ENCODE peak calls at places on chromosomes 7 and 10, in five cellular contexts. P is breast epithelium, M is esophagus muscularis mucosa, B is A549, J is RWPE1. Q is an unnamed sample.

GRCh38 chr7:135233570-135233969 is at the start of gene STRA8:
- DNase-seq in P (no peak), M (no peak), B (no peak), J (no peak), Q (peak; percentile 52)

GRCh38 chr7:44655341-44655740 is 48.9 kb downstream of the OGDH start:
- DNase-seq in P (no peak), M (no peak), B (no peak), J (no peak), Q (no peak)

GRCh38 chr10:110528224-110528997 is 30.7 kb downstream of the DUSP5 start:
- DNase-seq in P (no peak), M (no peak), B (no peak), J (no peak), Q (no peak)

GRCh38 chr7:129784783-129785456 is 167.8 kb downstream of the UBE2H start:
- DNase-seq in P (no peak), M (no peak), B (no peak), J (no peak), Q (no peak)

GRCh38 chr7:94315011-94315410 is 79.7 kb upstream of the COL1A2 start:
- DNase-seq in P (no peak), M (no peak), B (no peak), J (no peak), Q (no peak)

GRCh38 chr7:117117172-117117571 is 163.9 kb downstream of the ST7 start:
- DNase-seq in P (no peak), M (no peak), B (no peak), J (no peak), Q (no peak)

GRCh38 chr10:954396-954795 is 22.9 kb upstream of the LARP4B start:
- DNase-seq in P (no peak), M (no peak), B (no peak), J (no peak), Q (no peak)

GRCh38 chr7:84013616-84014240 is 180.9 kb downstream of the SEMA3A start:
- DNase-seq in P (no peak), M (no peak), B (no peak), J (peak; percentile 17), Q (no peak)

GRCh38 chr7:139699640-139700504 is 77.9 kb downstream of the HIPK2 start:
- DNase-seq in P (no peak), M (no peak), B (peak; percentile 18), J (no peak), Q (no peak)

GRCh38 chr7:65411249-65411648 is 37.6 kb downstream of the ZNF92 start:
- DNase-seq in P (no peak), M (no peak), B (no peak), J (no peak), Q (no peak)

GRCh38 chr10:70758757-70759514 is 26.2 kb downstream of the TBATA start:
- DNase-seq in P (no peak), M (no peak), B (peak; percentile 67), J (peak; percentile 71), Q (no peak)

GRCh38 chr7:1681581-1681980 is 11.5 kb downstream of the ELFN1 start:
- DNase-seq in P (peak; percentile 24), M (no peak), B (no peak), J (no peak), Q (no peak)

GRCh38 chr7:30658471-30659074 is 23.7 kb downstream of the CRHR2 start:
- DNase-seq in P (no peak), M (no peak), B (no peak), J (no peak), Q (no peak)

GRCh38 chr10:120460776-120461175 is 3.7 kb downstream of the PLPP4 start:
- DNase-seq in P (no peak), M (peak; percentile 24), B (no peak), J (peak; percentile 23), Q (peak; percentile 58)

GRCh38 chr10:71545001-71545400 is 148.3 kb downstream of the CDH23 start:
- DNase-seq in P (no peak), M (no peak), B (no peak), J (no peak), Q (no peak)

GRCh38 chr10:60130130-60130579 is 223.8 kb upstream of the CCDC6 start:
- DNase-seq in P (no peak), M (no peak), B (peak; percentile 19), J (no peak), Q (no peak)

GRCh38 chr7:137934941-137935848 is 66.7 kb downstream of the CREB3L2 start:
- DNase-seq in P (no peak), M (no peak), B (no peak), J (no peak), Q (no peak)

GRCh38 chr7:104156842-104157277 is 51.0 kb downstream of the ORC5 start:
- DNase-seq in P (no peak), M (no peak), B (peak; percentile 48), J (no peak), Q (no peak)

GRCh38 chr7:92837214-92837749 is 909 bp upstream of the CDK6 start:
- DNase-seq in P (no peak), M (no peak), B (no peak), J (no peak), Q (no peak)

GRCh38 chr10:97888641-97889262 is 39.1 kb downstream of the GOLGA7B start:
- DNase-seq in P (no peak), M (no peak), B (peak; percentile 74), J (peak; percentile 96), Q (no peak)

DNA sequence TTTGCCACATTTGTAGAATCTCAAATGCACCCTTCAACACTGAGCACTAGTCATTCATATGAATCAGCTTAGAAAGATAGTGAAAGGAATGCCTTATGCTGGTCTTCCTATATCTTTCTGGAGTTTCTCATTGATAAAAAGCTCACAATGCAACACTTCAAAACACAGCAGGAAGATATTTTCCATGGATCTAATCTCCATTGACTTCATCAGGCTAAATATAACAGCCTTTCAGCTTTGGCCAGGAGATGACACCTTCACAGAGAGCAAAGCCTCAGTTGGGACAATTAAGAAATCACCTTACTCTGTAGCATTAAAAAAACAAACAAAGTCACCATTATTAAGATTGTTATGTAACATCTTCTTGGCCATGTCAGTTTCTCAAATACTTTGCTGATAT is 6.7 kb downstream of the NRP1 start:
- DNase-seq in P (no peak), M (no peak), B (no peak), J (no peak), Q (no peak)
- TF ChIP-seq CTCF in P (no peak), M (peak; percentile 28), B (peak; percentile 50), J (peak; percentile 22), Q (no peak)

GRCh38 chr7:114085313-114085591 is 166.4 kb upstream of the PPP1R3A start:
- DNase-seq in P (no peak), M (peak; percentile 93), B (no peak), J (no peak), Q (no peak)

GRCh38 chr7:114085592-114086490 is 167.0 kb upstream of the PPP1R3A start:
- DNase-seq in P (peak; percentile 54), M (peak; percentile 95), B (peak; percentile 40), J (peak; percentile 31), Q (no peak)

GRCh38 chr7:114086906-114087651 is 168.3 kb upstream of the PPP1R3A start:
- DNase-seq in P (no peak), M (no peak), B (no peak), J (no peak), Q (no peak)

GRCh38 chr7:114087674-114088539 is 169.1 kb upstream of the PPP1R3A start:
- DNase-seq in P (no peak), M (no peak), B (no peak), J (no peak), Q (no peak)

GRCh38 chr7:114086491-114086905 is 167.7 kb upstream of the PPP1R3A start:
- DNase-seq in P (no peak), M (no peak), B (no peak), J (no peak), Q (no peak)
- H3K27ac ChIP-seq in P (peak overlapping the region; percentile 91), M (peak overlapping the region; percentile 98), B (no peak overlapping the region), J (no peak overlapping the region), Q (peak overlapping the region; percentile 96)

GRCh38 chr7:101218236-101219130 is 518 bp downstream of the ZNHIT1 start:
- DNase-seq in P (no peak), M (no peak), B (no peak), J (no peak), Q (no peak)

GRCh38 chr7:101220295-101220694 is 2.3 kb downstream of the ZNHIT1 start:
- DNase-seq in P (no peak), M (no peak), B (no peak), J (no peak), Q (no peak)

GRCh38 chr7:101216860-101217387 is 457 bp downstream of the PLOD3 start:
- DNase-seq in P (no peak), M (no peak), B (no peak), J (no peak), Q (no peak)

GRCh38 chr7:101216001-101216859 is 1.2 kb downstream of the PLOD3 start:
- DNase-seq in P (no peak), M (no peak), B (no peak), J (no peak), Q (no peak)

GRCh38 chr7:101217388-101218235 is at the start of the genes PLOD3 and ZNHIT1:
- DNase-seq in P (peak; percentile 97), M (peak; percentile 99), B (peak; percentile 98), J (peak; percentile 98), Q (peak; percentile 98)
- TF ChIP-seq CTCF in P (peak; percentile 10), M (no peak), B (no peak), J (no peak), Q (no peak)

DNA sequence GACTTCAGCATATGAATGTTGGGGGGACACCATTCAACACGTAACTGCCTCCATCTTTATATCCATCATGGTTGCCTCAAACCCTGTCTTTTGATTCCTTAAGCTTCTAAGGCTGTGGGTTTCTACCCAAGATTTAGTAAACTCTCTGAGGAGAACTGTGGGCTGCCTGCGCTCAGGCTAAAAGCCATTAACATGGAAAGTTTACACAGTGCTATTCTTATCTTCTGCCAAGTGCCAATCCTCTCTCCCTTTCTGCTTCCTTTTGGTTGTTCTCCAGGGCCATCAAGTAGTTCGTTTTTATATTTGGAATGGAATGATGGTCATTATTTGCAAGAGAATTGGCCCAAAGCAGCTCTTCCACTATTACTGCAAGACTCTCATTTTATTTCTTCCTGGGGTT is 97.3 kb upstream of the KLF14 start:
- DNase-seq in P (no peak), M (no peak), B (no peak), J (no peak), Q (no peak)
- H3K27ac ChIP-seq in P (no peak overlapping the region), M (no peak overlapping the region), B (no peak overlapping the region), J (no peak overlapping the region), Q (no peak overlapping the region)

Q was measured in vagina.